ENCODE peak calls at places on chromosomes 5 and 9, in seven cellular contexts. I is NT2/D1, F is GM23248, Z is kidney, U is neuronal stem cell, M is mesendoderm, X is IMR-90. L is an unnamed sample.

GRCh38 chr5:59873113-59873512 is 20.4 kb downstream of the PDE4D start:
- DNase-seq in M (peak; percentile 67), U (no peak), I (no peak), Z (no peak), F (peak; percentile 75), X (peak; percentile 74), L (no peak)

GRCh38 chr5:128538249-128539037 is 398 bp upstream of the FBN2 start:
- DNase-seq in Z (peak; percentile 74), M (peak; percentile 99), I (peak; percentile 79), F (peak; percentile 79), X (peak; percentile 80), U (peak; percentile 91), L (peak; percentile 80)

GRCh38 chr9:97564291-97565175 is 63.1 kb downstream of the TMOD1 start:
- DNase-seq in U (no peak), I (no peak), Z (no peak), M (no peak), X (peak; percentile 78), F (peak; percentile 71), L (peak; percentile 42)

GRCh38 chr9:96177719-96178028 is 124.3 kb downstream of the HSD17B3 start:
- DNase-seq in M (no peak), I (no peak), U (no peak), F (no peak), Z (no peak), X (no peak), L (no peak)

GRCh38 chr5:63803165-63803564 is 159.1 kb downstream of the HTR1A start:
- DNase-seq in F (no peak), M (peak; percentile 55), U (no peak), Z (no peak), X (no peak), I (no peak), L (no peak)

GRCh38 chr9:90870646-90871326 is 69.2 kb downstream of the SYK start:
- DNase-seq in Z (no peak), I (peak; percentile 27), X (peak; percentile 44), F (peak; percentile 61), U (peak; percentile 20), M (peak; percentile 22), L (peak; percentile 26)

GRCh38 chr9:6909186-6909585 is 151.4 kb downstream of the KDM4C start:
- DNase-seq in F (no peak), M (no peak), X (no peak), I (no peak), Z (no peak), U (no peak), L (no peak)

GRCh38 chr9:124675261-124676158 is 95.6 kb downstream of the NR6A1 start:
- DNase-seq in I (no peak), Z (no peak), X (no peak), U (no peak), F (peak; percentile 38), M (no peak), L (no peak)

GRCh38 chr5:170226661-170227060 is 6.1 kb upstream of the C5orf58 start:
- DNase-seq in M (no peak), F (no peak), I (no peak), Z (no peak), U (no peak), X (no peak), L (no peak)

GRCh38 chr5:16619136-16619535 is 2.3 kb upstream of the RETREG1 start:
- DNase-seq in X (no peak), Z (no peak), U (no peak), M (no peak), I (no peak), F (no peak), L (no peak)

GRCh38 chr5:14187660-14188059 is 44.5 kb downstream of the TRIO start:
- DNase-seq in U (no peak), I (no peak), X (no peak), M (no peak), F (no peak), Z (no peak), L (no peak)

GRCh38 chr9:35179347-35180271 is 17.8 kb downstream of the UNC13B start:
- DNase-seq in X (no peak), I (no peak), F (no peak), M (no peak), U (no peak), Z (no peak), L (no peak)

GRCh38 chr5:112036206-112036605 is 279.2 kb upstream of the NREP start:
- DNase-seq in Z (no peak), X (peak; percentile 3), I (no peak), M (no peak), F (peak; percentile 29), U (no peak), L (peak; percentile 61)

GRCh38 chr9:87277346-87277745 is 220.3 kb upstream of the DAPK1 start:
- DNase-seq in Z (no peak), I (no peak), F (no peak), X (no peak), M (no peak), U (no peak), L (peak; percentile 48)

GRCh38 chr9:93808115-93809029 is 146.8 kb downstream of the BARX1 start:
- DNase-seq in I (no peak), F (no peak), U (no peak), M (no peak), X (no peak), Z (no peak), L (no peak)

GRCh38 chr5:76591366-76591765 is 31.8 kb downstream of the F2RL2 start:
- DNase-seq in U (no peak), F (no peak), X (no peak), Z (no peak), I (no peak), M (no peak), L (no peak)

GRCh38 chr5:76586531-76586930 is 36.7 kb downstream of the F2RL2 start:
- DNase-seq in Z (no peak), X (no peak), M (no peak), F (no peak), I (no peak), U (no peak), L (no peak)

GRCh38 chr5:76592692-76593091 is 30.5 kb downstream of the F2RL2 start:
- DNase-seq in I (no peak), F (no peak), U (no peak), Z (no peak), X (no peak), M (no peak), L (no peak)

GRCh38 chr5:76585783-76586217 is 37.4 kb downstream of the F2RL2 start:
- DNase-seq in F (no peak), Z (no peak), M (no peak), I (no peak), U (no peak), X (no peak), L (no peak)

DNA sequence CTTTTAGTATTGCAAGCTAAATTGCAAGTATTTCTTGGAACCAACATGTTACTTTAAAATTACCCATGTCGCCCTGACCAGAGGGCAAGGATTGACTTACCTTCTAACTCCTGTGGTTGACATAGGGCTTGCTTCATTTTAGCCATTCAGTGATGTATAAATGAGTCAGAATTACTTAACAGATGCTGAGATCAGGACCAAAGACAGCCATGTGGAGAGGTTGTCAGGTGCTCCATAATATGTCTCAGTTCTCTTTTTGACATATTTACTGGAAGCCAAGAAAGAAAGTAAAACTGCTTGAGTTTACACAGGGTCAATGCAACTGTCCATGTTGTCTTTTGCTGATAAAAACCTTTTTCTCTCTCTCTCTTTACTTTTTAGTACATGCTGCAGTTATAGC is 33.2 kb downstream of the F2RL2 start:
- DNase-seq in F (no peak), Z (no peak), M (no peak), I (no peak), U (no peak), X (no peak), L (peak; percentile 30)
- H3K9ac ChIP-seq in F (no peak overlapping the region), Z (no peak overlapping the region), M (no peak overlapping the region), I (no peak overlapping the region), U (no peak overlapping the region), X (no peak overlapping the region), L (no peak overlapping the region)

GRCh38 chr9:75866273-75866871 is 24.1 kb upstream of the PCSK5 start:
- DNase-seq in X (peak; percentile 44), U (peak; percentile 63), I (no peak), F (peak; percentile 44), M (peak; percentile 61), Z (no peak), L (peak; percentile 27)
- H3K9ac ChIP-seq in X (no peak overlapping the region), U (no peak overlapping the region), I (no peak overlapping the region), F (no peak overlapping the region), M (no peak overlapping the region), Z (no peak overlapping the region), L (no peak overlapping the region)

GRCh38 chr5:1311443-1312055 is 16.7 kb upstream of the TERT start:
- DNase-seq in I (no peak), M (no peak), X (no peak), F (no peak), U (no peak), Z (peak; percentile 53), L (no peak)

GRCh38 chr5:1314564-1314982 is 19.7 kb upstream of the TERT start:
- DNase-seq in X (no peak), F (no peak), I (no peak), U (no peak), Z (peak; percentile 68), M (no peak), L (no peak)

GRCh38 chr5:1312206-1312605 is 17.3 kb upstream of the TERT start:
- DNase-seq in X (no peak), U (no peak), F (no peak), Z (peak; percentile 35), I (no peak), M (no peak), L (no peak)

GRCh38 chr5:1315018-1315708 is 20.3 kb upstream of the TERT start:
- DNase-seq in X (no peak), M (no peak), I (no peak), U (no peak), Z (peak; percentile 24), F (no peak), L (no peak)

DNA sequence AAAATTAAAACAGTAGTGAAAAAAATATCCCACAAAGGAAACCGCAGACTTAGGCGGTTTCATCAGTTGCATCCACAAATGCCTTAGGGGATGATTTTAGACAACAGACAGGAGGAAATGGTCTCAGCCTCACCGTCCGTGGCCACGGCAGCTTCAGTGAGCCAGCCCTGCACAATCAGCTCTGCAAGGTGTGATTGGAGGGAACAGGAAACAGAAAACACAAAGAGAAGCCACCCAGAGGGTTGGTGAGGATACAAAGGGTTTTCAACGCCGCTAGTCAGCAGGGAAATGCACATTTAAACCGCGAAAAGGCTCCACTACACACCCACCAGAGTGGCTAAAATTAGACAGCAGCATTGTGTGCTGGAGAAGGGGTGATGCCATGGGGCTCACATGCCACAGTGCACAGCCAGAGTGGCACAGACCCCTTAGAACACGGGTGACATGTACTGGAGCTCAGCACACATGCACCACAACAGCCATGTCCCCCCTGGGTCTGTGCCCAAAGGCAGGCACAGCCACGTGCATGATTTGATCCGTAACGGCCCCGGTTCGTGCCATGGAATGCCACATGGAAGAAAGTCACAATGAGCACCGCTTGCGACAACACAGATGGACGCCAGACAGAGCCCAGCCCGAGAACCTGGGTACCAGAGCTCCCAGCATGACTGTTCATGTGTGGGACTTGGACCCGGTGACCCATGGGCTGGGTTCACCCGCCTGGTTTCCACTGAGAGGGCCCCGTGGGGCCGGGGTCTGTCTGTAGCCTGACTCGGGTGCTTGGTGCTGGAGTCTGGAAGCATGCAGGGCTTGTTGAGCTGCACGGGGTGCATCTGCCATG is 18.3 kb upstream of the TERT start:
- DNase-seq in F (no peak), M (no peak), X (no peak), U (no peak), I (no peak), Z (peak; percentile 53), L (peak; percentile 22)
- H3K9ac ChIP-seq in F (no peak overlapping the region), M (no peak overlapping the region), X (no peak overlapping the region), U (no peak overlapping the region), I (peak overlapping the region; percentile 56), Z (no peak overlapping the region), L (no peak overlapping the region)

GRCh38 chr9:133959966-133960567 is 32.1 kb downstream of the VAV2 start:
- DNase-seq in U (no peak), F (no peak), X (no peak), I (no peak), M (no peak), Z (peak; percentile 67), L (no peak)
- H3K9ac ChIP-seq in U (no peak overlapping the region), F (no peak overlapping the region), X (no peak overlapping the region), I (no peak overlapping the region), M (no peak overlapping the region), Z (no peak overlapping the region), L (no peak overlapping the region)

L was measured in mammary epithelial cell.